ENCODE peak calls at places on chromosome 9, in nine cellular contexts. N is testis; K is kidney; Z is naive thymus-derived CD4-positive, alpha-beta T cell; A is CD4-positive, CD25-positive, alpha-beta regulatory T cell; I is neuronal stem cell; C is stomach; R is ascending aorta; B is SJSA1. Y is an unnamed sample.

GRCh38 chr9:31089822-31090221 is 1294.6 kb upstream of the ACO1 start:
- DNase-seq in N (no peak), R (no peak), A (no peak), Z (no peak), B (no peak), I (no peak), K (no peak), C (no peak), Y (peak; percentile 7)

GRCh38 chr9:124940894-124941688 is at the start of gene GOLGA1:
- DNase-seq in Z (peak; percentile 94), I (peak; percentile 94), A (peak; percentile 95), C (peak; percentile 98), N (peak; percentile 96), R (peak; percentile 98), B (peak; percentile 97), K (peak; percentile 99), Y (peak; percentile 97)

GRCh38 chr9:33151007-33151557 is 16.1 kb downstream of the B4GALT1 start:
- DNase-seq in K (no peak), C (no peak), Z (no peak), R (peak; percentile 67), B (peak; percentile 54), I (no peak), A (no peak), N (peak; percentile 76), Y (peak; percentile 64)

GRCh38 chr9:99433555-99433954 is 211.5 kb downstream of the SEC61B start:
- DNase-seq in R (peak; percentile 69), B (peak; percentile 80), I (no peak), C (no peak), N (no peak), K (peak; percentile 64), A (peak; percentile 90), Z (no peak), Y (peak; percentile 53)

GRCh38 chr9:74865177-74865576 is 22.5 kb downstream of the TRPM6 start:
- DNase-seq in R (no peak), I (no peak), N (no peak), B (no peak), C (no peak), Z (no peak), K (no peak), A (no peak), Y (no peak)

GRCh38 chr9:69554945-69555344 is 117.2 kb downstream of the APBA1 start:
- DNase-seq in K (no peak), R (no peak), N (no peak), I (no peak), Z (no peak), C (no peak), A (no peak), B (no peak), Y (no peak)

GRCh38 chr9:121322737-121323448 is 47.2 kb downstream of the STOM start:
- DNase-seq in Z (no peak), N (no peak), A (no peak), R (peak; percentile 66), K (no peak), B (no peak), I (no peak), C (no peak), Y (no peak)

GRCh38 chr9:78694950-78695349 is 398.0 kb downstream of the PSAT1 start:
- DNase-seq in I (no peak), R (no peak), Z (no peak), B (no peak), N (no peak), A (no peak), K (no peak), C (no peak), Y (no peak)

GRCh38 chr9:96331236-96331947 is 29.4 kb upstream of the HSD17B3 start:
- DNase-seq in B (no peak), C (no peak), N (no peak), R (no peak), I (no peak), K (no peak), A (no peak), Z (no peak), Y (no peak)

GRCh38 chr9:124256517-124257069 is 1.2 kb upstream of the NEK6 start:
- DNase-seq in B (peak; percentile 83), Z (no peak), R (no peak), C (no peak), K (peak; percentile 70), N (no peak), I (no peak), A (no peak), Y (peak; percentile 79)

GRCh38 chr9:12818431-12819000 is 43.7 kb downstream of the LURAP1L start:
- DNase-seq in C (no peak), N (no peak), K (no peak), I (no peak), A (no peak), R (peak; percentile 66), Z (no peak), B (no peak), Y (no peak)

GRCh38 chr9:105291422-105291859 is 47.0 kb downstream of the SLC44A1 start:
- DNase-seq in K (no peak), I (no peak), C (no peak), B (no peak), R (no peak), A (no peak), N (no peak), Z (no peak), Y (no peak)

GRCh38 chr9:121169094-121169601 is 32.5 kb downstream of the RAB14 start:
- DNase-seq in I (no peak), C (no peak), B (no peak), N (peak; percentile 26), K (no peak), A (peak; percentile 23), Z (peak; percentile 46), R (no peak), Y (peak; percentile 18)

GRCh38 chr9:100437860-100438805 is 11.2 kb downstream of the MSANTD3 start:
- DNase-seq in C (peak; percentile 79), A (peak; percentile 68), N (peak; percentile 85), K (no peak), Z (peak; percentile 60), B (peak; percentile 52), R (peak; percentile 90), I (peak; percentile 72), Y (peak; percentile 89)

GRCh38 chr9:123825337-123825736 is 104.6 kb downstream of the DENND1A start:
- DNase-seq in N (no peak), I (no peak), Z (no peak), A (no peak), R (no peak), K (no peak), C (no peak), B (no peak), Y (peak; percentile 81)

GRCh38 chr9:111851536-111851935 is 45.1 kb upstream of the UGCG start:
- DNase-seq in A (no peak), N (no peak), I (no peak), C (no peak), Z (no peak), K (no peak), R (no peak), B (peak; percentile 16), Y (peak; percentile 30)

GRCh38 chr9:90898229-90898628 is 96.6 kb downstream of the SYK start:
- DNase-seq in B (no peak), K (no peak), N (no peak), C (no peak), A (no peak), Z (no peak), I (no peak), R (no peak), Y (no peak)

GRCh38 chr9:32434892-32435291 is 50.4 kb downstream of the ACO1 start:
- DNase-seq in Z (no peak), C (no peak), B (no peak), A (no peak), K (no peak), I (no peak), N (no peak), R (no peak), Y (no peak)

GRCh38 chr9:88777498-88778312 is 213.6 kb upstream of the S1PR3 start:
- DNase-seq in B (peak; percentile 23), I (no peak), K (peak; percentile 85), N (peak; percentile 81), A (no peak), R (no peak), C (no peak), Z (no peak), Y (no peak)

DNA sequence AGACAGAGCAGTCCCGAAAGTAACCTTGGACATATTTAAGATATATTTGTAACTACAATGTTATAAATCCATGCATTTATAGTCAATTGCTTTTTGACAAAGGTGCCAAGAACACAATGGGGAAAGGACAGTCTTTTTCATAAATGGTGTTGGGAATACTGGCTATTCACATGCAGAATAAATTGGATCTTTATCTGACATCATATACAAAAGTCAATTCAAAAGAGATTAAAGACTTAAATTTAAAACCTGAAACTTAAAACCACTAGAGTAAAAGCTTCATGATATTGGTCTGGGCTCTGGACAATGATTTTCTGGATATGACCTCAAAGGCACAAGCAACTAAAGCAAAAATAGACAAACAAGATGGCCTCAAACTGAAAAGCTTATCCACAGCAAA is 950.7 kb upstream of the TYRP1 start:
- DNase-seq in N (no peak), R (no peak), C (no peak), I (no peak), K (no peak), A (no peak), B (no peak), Z (no peak), Y (no peak)
- H3K9me3 ChIP-seq in N (no peaks in the 10 kb centered on the region), R (no peaks in the 10 kb centered on the region), C (no peaks in the 10 kb centered on the region), I (no peaks in the 10 kb centered on the region), K (no peaks in the 10 kb centered on the region), A (peaks cover 7% of the 10 kb centered on the region), B (no peaks in the 10 kb centered on the region), Z (no peaks in the 10 kb centered on the region), Y (no peaks in the 10 kb centered on the region)

GRCh38 chr9:130665029-130665430 is 636 bp downstream of the PRDM12 start:
- DNase-seq in I (peak; percentile 20), R (no peak), Z (no peak), B (no peak), C (no peak), A (no peak), K (no peak), N (no peak), Y (no peak)
- H3K4me1 ChIP-seq in I (peaks cover 24% of the 10 kb centered on the region), R (peaks cover 3% of the 10 kb centered on the region), Z (peaks cover 18% of the 10 kb centered on the region), B (peaks cover 11% of the 10 kb centered on the region), C (peaks cover 67% of the 10 kb centered on the region), A (peaks cover 59% of the 10 kb centered on the region), K (peaks cover 3% of the 10 kb centered on the region), N (peaks cover 18% of the 10 kb centered on the region), Y (peaks cover 15% of the 10 kb centered on the region)

GRCh38 chr9:35142037-35142436 is 19.8 kb upstream of the UNC13B start:
- DNase-seq in K (no peak), B (no peak), C (no peak), Z (no peak), N (no peak), A (no peak), R (no peak), I (no peak), Y (no peak)
- H3K9me3 ChIP-seq in K (no peaks in the 10 kb centered on the region), B (no peaks in the 10 kb centered on the region), C (peaks cover 5% of the 10 kb centered on the region), Z (no peaks in the 10 kb centered on the region), N (no peaks in the 10 kb centered on the region), A (peaks cover 17% of the 10 kb centered on the region), R (peaks cover 24% of the 10 kb centered on the region), I (peaks cover 20% of the 10 kb centered on the region), Y (peaks cover under 1% of the 10 kb centered on the region)

DNA sequence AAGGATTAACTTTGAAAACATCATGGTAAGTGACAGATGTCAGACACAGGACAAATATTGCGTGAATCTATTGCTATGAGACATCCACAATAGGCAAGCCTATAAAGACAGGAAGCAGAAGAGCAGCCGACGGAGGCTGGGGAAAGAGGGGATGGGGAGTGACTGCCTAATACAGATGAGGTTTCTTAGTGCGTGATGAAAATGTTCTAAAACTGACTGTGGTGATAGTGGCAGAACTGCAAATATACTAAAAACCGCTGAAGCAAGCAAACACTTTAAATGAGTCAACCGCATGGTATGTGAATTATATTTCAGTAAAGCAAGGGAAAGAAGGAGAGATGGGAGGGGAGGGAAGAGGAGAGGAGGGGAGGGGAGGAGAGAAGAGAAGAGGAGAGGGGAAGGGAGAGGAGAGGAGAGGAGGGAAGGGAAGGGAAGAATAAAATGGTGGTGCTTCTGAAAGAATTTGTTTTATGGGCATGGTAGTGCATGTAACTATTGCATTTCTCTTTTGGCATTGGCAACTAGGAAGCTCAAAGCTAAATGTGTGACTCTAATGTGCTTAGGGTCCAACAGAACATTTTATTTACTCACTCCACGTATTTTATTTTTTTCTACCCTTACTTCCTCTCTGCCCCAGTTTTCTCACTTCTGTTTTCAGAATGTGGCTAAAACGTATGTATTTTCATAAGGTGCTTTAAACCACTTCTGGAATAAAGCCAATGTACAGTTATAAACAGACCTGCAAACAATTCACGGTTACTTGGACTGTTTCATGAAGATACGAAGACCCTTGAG is 21.3 kb downstream of the AKNA start:
- DNase-seq in I (no peak), C (no peak), Z (peak; percentile 64), B (peak; percentile 81), K (peak; percentile 57), A (peak; percentile 61), N (no peak), R (peak; percentile 69), Y (no peak)
- H3K4me1 ChIP-seq in I (peaks cover 15% of the 10 kb centered on the region), C (peaks cover 25% of the 10 kb centered on the region), Z (peaks cover 94% of the 10 kb centered on the region), B (peaks cover 24% of the 10 kb centered on the region), K (peaks cover 3% of the 10 kb centered on the region), A (peaks cover 98% of the 10 kb centered on the region), N (no peaks in the 10 kb centered on the region), R (no peaks in the 10 kb centered on the region), Y (no peaks in the 10 kb centered on the region)